ENCODE peak calls at places on chromosomes 11 and 22, in nine cellular contexts. D is GM12864; U is choroid plexus epithelial cell; P is activated effector memory CD4-positive, alpha-beta T cell treated with Interleukin-2 at 50 U/mL for 16 hours; W is left cardiac atrium; Z is effector memory CD8-positive, alpha-beta T cell; V is ureter; I is NCI-H1092; O is CD14-positive monocyte. K is an unnamed sample.

GRCh38 chr11:129141748-129142475 is 50.2 kb downstream of the ARHGAP32 start:
- DNase-seq in W (no peak), I (no peak), P (no peak), V (no peak), U (no peak), O (no peak), D (no peak), Z (no peak), K (no peak)

GRCh38 chr22:23837496-23837859 is 1.3 kb downstream of the DERL3 start:
- DNase-seq in O (no peak), I (no peak), V (no peak), U (no peak), W (no peak), D (no peak), Z (no peak), P (no peak), K (no peak)

GRCh38 chr11:117303101-117303500 is 12.0 kb downstream of the BACE1-AS start:
- DNase-seq in P (no peak), I (peak), V (no peak), U (no peak), D (no peak), W (no peak), O (no peak), Z (no peak), K (no peak)

GRCh38 chr11:110298298-110298765 is 1.9 kb upstream of the RDX start:
- DNase-seq in O (no peak), U (no peak), I (no peak), D (no peak), W (no peak), V (no peak), Z (no peak), P (no peak), K (no peak)

GRCh38 chr11:57979532-57980079 is 44.1 kb upstream of the OR9Q1 start:
- DNase-seq in V (no peak), Z (no peak), D (no peak), W (no peak), U (no peak), O (no peak), I (no peak), P (no peak), K (no peak)

GRCh38 chr22:32842486-32842885 is 41.0 kb downstream of the TIMP3 start:
- DNase-seq in Z (no peak), U (no peak), P (no peak), I (no peak), O (no peak), D (no peak), W (no peak), V (no peak), K (no peak)

GRCh38 chr11:111765320-111765983 is 737 bp downstream of the PPP2R1B start:
- DNase-seq in W (no peak), V (peak), D (no peak), O (no peak), I (peak), P (no peak), U (no peak), Z (no peak), K (peak)

GRCh38 chr11:119683783-119684182 is 45.2 kb downstream of the NECTIN1 start:
- DNase-seq in O (no peak), P (no peak), U (no peak), D (no peak), I (no peak), V (peak), W (no peak), Z (no peak), K (no peak)

GRCh38 chr11:72579816-72580647 is 94.2 kb downstream of the PDE2A start:
- DNase-seq in O (peak), Z (no peak), U (no peak), W (no peak), P (no peak), V (no peak), I (no peak), D (no peak), K (no peak)

GRCh38 chr22:39317756-39318506 is 1.5 kb downstream of the RPL3 start:
- DNase-seq in V (no peak), W (no peak), D (no peak), I (no peak), P (no peak), Z (no peak), O (no peak), U (peak), K (no peak)

GRCh38 chr11:16782226-16782919 is 43.9 kb downstream of the C11orf58 start:
- DNase-seq in V (no peak), I (no peak), O (no peak), P (no peak), U (no peak), W (no peak), D (no peak), Z (no peak), K (no peak)

GRCh38 chr11:132078230-132078629 is 707.8 kb downstream of the NTM start:
- DNase-seq in O (no peak), W (no peak), I (no peak), P (no peak), Z (no peak), U (no peak), D (no peak), V (no peak), K (no peak)

GRCh38 chr11:101914349-101914736 is 467 bp upstream of the CEP126 start:
- DNase-seq in Z (no peak), P (no peak), W (no peak), U (peak), D (no peak), V (no peak), O (no peak), I (no peak), K (no peak)

GRCh38 chr22:29312218-29313125 is 3.0 kb downstream of the RASL10A start:
- DNase-seq in V (no peak), I (no peak), Z (no peak), O (no peak), D (no peak), P (no peak), U (no peak), W (peak), K (no peak)

GRCh38 chr22:46377566-46378498 is 42.3 kb downstream of the TRMU start:
- DNase-seq in I (no peak), W (no peak), P (no peak), Z (no peak), V (peak), O (no peak), U (no peak), D (no peak), K (no peak)

GRCh38 chr11:129249351-129249750 is 57.2 kb upstream of the ARHGAP32 start:
- DNase-seq in Z (no peak), I (no peak), V (no peak), O (no peak), D (no peak), U (peak), W (no peak), P (no peak), K (no peak)

GRCh38 chr11:125036933-125037332 is 26.2 kb upstream of the SLC37A2 start:
- DNase-seq in O (no peak), I (no peak), V (no peak), U (peak), Z (no peak), W (no peak), P (no peak), D (no peak), K (no peak)